ENCODE peak calls at places on chromosomes 5 and 9, in seven cellular contexts. V is psoas muscle; K is K562; W is H1; X is HepG2; C is naive thymus-derived CD4-positive, alpha-beta T cell; T is GM23338. P is an unnamed sample.
A peak's percentile ranks its signal among the peaks of the same experiment; 100 is the strongest.

GRCh38 chr5:36870399-36871040 is 6.0 kb upstream of the NIPBL start:
- DNase-seq in V (no peak), K (peak; percentile 49), W (no peak), X (peak; percentile 72), C (peak; percentile 56), T (peak; percentile 93), P (peak; percentile 61)

GRCh38 chr9:95425910-95426551 is 90.7 kb downstream of the PTCH1 start:
- DNase-seq in V (no peak), K (peak; percentile 32), W (peak; percentile 64), X (peak; percentile 21), C (no peak), T (no peak), P (peak; percentile 73)

GRCh38 chr9:79565245-79565644 is 6.5 kb upstream of the TLE4 start:
- DNase-seq in V (no peak), K (no peak), W (no peak), X (no peak), C (no peak), T (no peak), P (no peak)

GRCh38 chr5:73418244-73418691 is 30.3 kb downstream of the FOXD1 start:
- DNase-seq in V (no peak), K (no peak), W (no peak), X (no peak), C (no peak), T (no peak), P (no peak)

GRCh38 chr5:57735754-57736153 is 253.1 kb upstream of the ACTBL2 start:
- DNase-seq in V (no peak), K (no peak), W (no peak), X (peak; percentile 14), C (no peak), T (no peak), P (no peak)

GRCh38 chr5:114101153-114101552 is 260.7 kb upstream of the KCNN2 start:
- DNase-seq in V (no peak), K (peak; percentile 28), W (no peak), X (peak; percentile 15), C (no peak), T (peak; percentile 72), P (peak; percentile 30)

GRCh38 chr5:179819296-179820126 is 1.2 kb upstream of the SQSTM1 start:
- DNase-seq in V (peak; percentile 91), K (peak; percentile 57), W (peak; percentile 79), X (peak; percentile 82), C (no peak), T (peak; percentile 73), P (peak; percentile 94)

GRCh38 chr9:133238272-133238850 is 29.3 kb upstream of the OBP2B start:
- DNase-seq in V (peak; percentile 88), K (peak; percentile 99), W (peak; percentile 98), X (peak; percentile 72), C (peak; percentile 28), T (peak; percentile 98), P (peak; percentile 58)

GRCh38 chr9:35750256-35750531 is 1.1 kb downstream of the RGP1 start:
- DNase-seq in V (no peak), K (no peak), W (no peak), X (no peak), C (peak; percentile 8), T (no peak), P (no peak)

GRCh38 chr9:15873573-15874177 is 320.8 kb downstream of the CCDC171 start:
- DNase-seq in V (no peak), K (peak; percentile 6), W (no peak), X (peak; percentile 33), C (no peak), T (peak; percentile 65), P (no peak)

GRCh38 chr9:111482656-111483418 is 1.3 kb downstream of the ECPAS start:
- DNase-seq in V (peak; percentile 91), K (peak; percentile 79), W (peak; percentile 86), X (peak; percentile 57), C (peak; percentile 47), T (peak; percentile 80), P (peak; percentile 86)

GRCh38 chr9:71929791-71930440 is 18.5 kb downstream of the C9orf85 start:
- DNase-seq in V (no peak), K (no peak), W (no peak), X (no peak), C (no peak), T (no peak), P (no peak)

GRCh38 chr9:76372345-76372744 is 21.9 kb downstream of the RFK start:
- DNase-seq in V (no peak), K (no peak), W (no peak), X (no peak), C (no peak), T (no peak), P (no peak)

GRCh38 chr5:130164966-130165365 is 260.7 kb downstream of the CHSY3 start:
- DNase-seq in V (no peak), K (no peak), W (no peak), X (no peak), C (no peak), T (no peak), P (no peak)

GRCh38 chr9:93952119-93952783 is 2.9 kb downstream of the BARX1 start:
- DNase-seq in V (no peak), K (no peak), W (peak; percentile 70), X (no peak), C (no peak), T (peak; percentile 61), P (no peak)

GRCh38 chr9:93955356-93956182 is 414 bp upstream of the BARX1 start:
- DNase-seq in V (no peak), K (no peak), W (peak; percentile 79), X (no peak), C (peak; percentile 59), T (peak; percentile 87), P (no peak)

GRCh38 chr9:93954436-93955355 is at the start of gene BARX1:
- DNase-seq in V (no peak), K (no peak), W (peak; percentile 79), X (no peak), C (no peak), T (peak; percentile 55), P (no peak)

GRCh38 chr9:93952784-93953491 is 2.2 kb downstream of the BARX1 start:
- DNase-seq in V (no peak), K (no peak), W (peak; percentile 65), X (no peak), C (no peak), T (peak; percentile 55), P (no peak)

GRCh38 chr9:93953492-93954435 is 1.4 kb downstream of the BARX1 start:
- DNase-seq in V (no peak), K (no peak), W (peak; percentile 65), X (no peak), C (no peak), T (peak; percentile 50), P (no peak)
- H3K27me3 ChIP-seq in V (peaks cover 93% of the 10 kb centered on the region), K (peaks cover 53% of the 10 kb centered on the region), W (peaks cover 96% of the 10 kb centered on the region), X (peaks cover 89% of the 10 kb centered on the region), C (peaks cover 46% of the 10 kb centered on the region), T (peaks cover 96% of the 10 kb centered on the region), P (no peaks in the 10 kb centered on the region)

GRCh38 chr9:136568288-136569081 is 22.6 kb upstream of the NOTCH1 start:
- DNase-seq in V (no peak), K (no peak), W (no peak), X (no peak), C (no peak), T (no peak), P (no peak)

GRCh38 chr9:136567651-136568287 is 21.9 kb upstream of the NOTCH1 start:
- DNase-seq in V (peak; percentile 78), K (peak; percentile 67), W (peak; percentile 74), X (peak; percentile 56), C (no peak), T (peak; percentile 80), P (peak; percentile 83)

GRCh38 chr9:136570191-136570845 is 24.5 kb upstream of the NOTCH1 start:
- DNase-seq in V (peak; percentile 39), K (no peak), W (no peak), X (no peak), C (no peak), T (no peak), P (no peak)

GRCh38 chr9:136570916-136571315 is 25.1 kb upstream of the NOTCH1 start:
- DNase-seq in V (peak; percentile 40), K (peak; percentile 52), W (no peak), X (no peak), C (no peak), T (no peak), P (no peak)

DNA sequence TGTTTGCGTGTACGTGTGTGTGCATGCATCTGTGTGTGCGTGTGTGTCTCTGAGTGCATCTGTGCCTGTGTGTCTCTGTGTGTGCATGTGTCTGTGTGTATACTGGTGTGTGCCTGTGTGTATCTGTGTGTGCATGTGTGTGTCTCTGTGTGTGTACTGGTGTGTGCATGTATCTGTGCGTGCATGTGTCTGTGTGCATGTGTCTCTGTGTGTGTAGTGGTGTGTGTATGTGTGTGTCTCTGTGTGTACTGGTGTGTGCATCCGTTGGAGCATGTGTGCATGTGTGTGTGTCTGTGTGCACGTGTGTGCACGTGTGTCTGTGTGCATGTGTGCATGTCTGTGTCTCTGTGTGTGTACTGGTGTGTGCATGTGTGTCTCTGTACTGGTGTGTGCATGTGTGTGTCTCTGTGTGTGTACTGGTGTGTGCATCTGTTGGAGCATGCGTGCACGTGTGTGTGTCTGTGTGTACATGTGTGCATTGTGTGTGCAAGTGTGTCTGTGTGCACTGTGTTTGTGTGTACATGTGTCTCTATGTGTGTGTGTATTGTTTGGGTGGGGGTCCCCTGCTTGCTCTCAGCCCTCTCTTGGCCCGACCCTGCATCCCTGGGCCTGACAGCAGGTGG is 23.8 kb upstream of the NOTCH1 start:
- DNase-seq in V (peak; percentile 10), K (no peak), W (no peak), X (no peak), C (no peak), T (no peak), P (no peak)
- H3K4me1 ChIP-seq in V (peaks cover 16% of the 10 kb centered on the region), K (peaks cover 14% of the 10 kb centered on the region), W (peaks cover 60% of the 10 kb centered on the region), X (peaks cover 50% of the 10 kb centered on the region), C (no peaks in the 10 kb centered on the region), T (peaks cover 30% of the 10 kb centered on the region), P (peaks cover 58% of the 10 kb centered on the region)

DNA sequence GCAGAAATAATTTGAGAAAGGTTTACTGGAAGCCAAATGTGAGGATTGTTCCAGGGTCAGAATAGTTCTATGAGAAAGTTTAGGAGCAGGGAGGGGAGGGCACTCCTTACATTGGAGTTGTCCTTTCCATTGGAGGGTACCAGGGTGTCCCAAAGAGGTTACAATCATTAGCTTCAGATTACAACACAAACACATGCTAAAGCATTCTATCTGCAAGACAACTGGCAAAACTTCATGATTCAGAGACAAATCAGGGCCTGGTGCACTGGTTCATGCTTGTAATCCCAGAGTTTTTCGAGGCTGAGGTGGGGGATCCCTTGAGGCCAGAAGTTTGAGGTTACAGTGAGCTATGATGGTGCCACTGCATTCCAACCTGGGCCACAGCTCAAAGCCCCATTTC is 51.8 kb downstream of the NSUN2 start:
- DNase-seq in V (no peak), K (no peak), W (no peak), X (no peak), C (no peak), T (no peak), P (no peak)
- H3K27me3 ChIP-seq in V (peaks cover 9% of the 10 kb centered on the region), K (peaks cover 63% of the 10 kb centered on the region), W (peaks cover 18% of the 10 kb centered on the region), X (peaks cover 18% of the 10 kb centered on the region), C (no peaks in the 10 kb centered on the region), T (peaks cover 28% of the 10 kb centered on the region), P (no peaks in the 10 kb centered on the region)

GRCh38 chr5:53782620-53783019 is 222.2 kb downstream of the NDUFS4 start:
- DNase-seq in V (no peak), K (no peak), W (no peak), X (no peak), C (no peak), T (no peak), P (peak; percentile 29)
- H3K4me1 ChIP-seq in V (no peaks in the 10 kb centered on the region), K (no peaks in the 10 kb centered on the region), W (peaks cover 7% of the 10 kb centered on the region), X (peaks cover 13% of the 10 kb centered on the region), C (no peaks in the 10 kb centered on the region), T (peaks cover 7% of the 10 kb centered on the region), P (peaks cover 42% of the 10 kb centered on the region)

GRCh38 chr5:176619569-176620332 is 9.8 kb upstream of the GPRIN1 start:
- DNase-seq in V (no peak), K (no peak), W (peak; percentile 71), X (no peak), C (no peak), T (peak; percentile 61), P (no peak)
- H3K27me3 ChIP-seq in V (peaks cover 52% of the 10 kb centered on the region), K (peaks cover 19% of the 10 kb centered on the region), W (peaks cover 35% of the 10 kb centered on the region), X (peaks cover 65% of the 10 kb centered on the region), C (peaks cover 8% of the 10 kb centered on the region), T (peaks cover 38% of the 10 kb centered on the region), P (peaks cover 6% of the 10 kb centered on the region)